ENCODE peak calls at places on chromosomes 3 and 15, in seven cellular contexts. One of them, this sample, is unnamed.

GRCh38 chr3:13021934-13022265 is 51.3 kb downstream of the IQSEC1 start:
- DNase-seq in GM10248: no peak
- DNase-seq in psoas muscle: no peak
- DNase-seq in cardiac fibroblast: peak; percentile 11
- DNase-seq in progenitor cell of endocrine pancreas: no peak
- DNase-seq in Calu3: no peak
- DNase-seq in A549: no peak
- DNase-seq in this sample: no peak

GRCh38 chr3:109081746-109082510 is 36.0 kb downstream of the MORC1 start:
- DNase-seq in GM10248: peak; percentile 49
- DNase-seq in Calu3: peak; percentile 75
- DNase-seq in cardiac fibroblast: peak; percentile 76
- DNase-seq in progenitor cell of endocrine pancreas: peak; percentile 9
- DNase-seq in psoas muscle: no peak
- DNase-seq in A549: peak; percentile 19
- DNase-seq in this sample: peak; percentile 29

GRCh38 chr15:76904461-76905012 is 603 bp downstream of the SCAPER start:
- DNase-seq in psoas muscle: peak; percentile 67
- DNase-seq in Calu3: peak; percentile 27
- DNase-seq in GM10248: peak; percentile 27
- DNase-seq in progenitor cell of endocrine pancreas: peak; percentile 13
- DNase-seq in A549: peak; percentile 46
- DNase-seq in cardiac fibroblast: peak; percentile 21
- DNase-seq in this sample: peak; percentile 18

GRCh38 chr3:72238341-72238740 is 453.4 kb upstream of the PROK2 start:
- DNase-seq in progenitor cell of endocrine pancreas: no peak
- DNase-seq in psoas muscle: no peak
- DNase-seq in cardiac fibroblast: no peak
- DNase-seq in Calu3: no peak
- DNase-seq in GM10248: no peak
- DNase-seq in A549: no peak
- DNase-seq in this sample: no peak

GRCh38 chr3:118900737-118901525 is 133.7 kb downstream of the IGSF11 start:
- DNase-seq in cardiac fibroblast: no peak
- DNase-seq in A549: no peak
- DNase-seq in progenitor cell of endocrine pancreas: no peak
- DNase-seq in psoas muscle: no peak
- DNase-seq in Calu3: no peak
- DNase-seq in GM10248: no peak
- DNase-seq in this sample: no peak

GRCh38 chr15:100663066-100663465 is 60.7 kb downstream of the ASB7 start:
- DNase-seq in GM10248: no peak
- DNase-seq in progenitor cell of endocrine pancreas: no peak
- DNase-seq in psoas muscle: no peak
- DNase-seq in Calu3: peak; percentile 40
- DNase-seq in A549: peak; percentile 87
- DNase-seq in cardiac fibroblast: no peak
- DNase-seq in this sample: peak; percentile 29

GRCh38 chr3:14767706-14768105 is 51.1 kb upstream of the FGD5 start:
- DNase-seq in GM10248: no peak
- DNase-seq in psoas muscle: no peak
- DNase-seq in Calu3: no peak
- DNase-seq in cardiac fibroblast: no peak
- DNase-seq in A549: no peak
- DNase-seq in progenitor cell of endocrine pancreas: no peak
- DNase-seq in this sample: no peak

GRCh38 chr3:195033531-195034091 is 237.3 kb downstream of the XXYLT1 start:
- DNase-seq in Calu3: peak; percentile 87
- DNase-seq in psoas muscle: no peak
- DNase-seq in A549: peak; percentile 16
- DNase-seq in GM10248: no peak
- DNase-seq in cardiac fibroblast: no peak
- DNase-seq in progenitor cell of endocrine pancreas: no peak
- DNase-seq in this sample: no peak

GRCh38 chr15:28881170-28881569 is 4.6 kb upstream of the APBA2 start:
- DNase-seq in progenitor cell of endocrine pancreas: no peak
- DNase-seq in GM10248: no peak
- DNase-seq in cardiac fibroblast: peak; percentile 29
- DNase-seq in Calu3: no peak
- DNase-seq in A549: no peak
- DNase-seq in psoas muscle: no peak
- DNase-seq in this sample: no peak
- TF ChIP-seq CTCF in progenitor cell of endocrine pancreas: no peak
- TF ChIP-seq CTCF in GM10248: no peak
- TF ChIP-seq CTCF in cardiac fibroblast: no peak
- TF ChIP-seq CTCF in Calu3: no peak
- TF ChIP-seq CTCF in A549: peak; percentile 7
- TF ChIP-seq CTCF in psoas muscle: no peak
- TF ChIP-seq CTCF in this sample: no peak

GRCh38 chr15:56739964-56740640 is 6.8 kb upstream of the ZNF280D start:
- DNase-seq in Calu3: no peak
- DNase-seq in cardiac fibroblast: peak; percentile 18
- DNase-seq in A549: no peak
- DNase-seq in GM10248: no peak
- DNase-seq in progenitor cell of endocrine pancreas: no peak
- DNase-seq in psoas muscle: no peak
- DNase-seq in this sample: peak; percentile 35
- TF ChIP-seq CTCF in Calu3: no peak
- TF ChIP-seq CTCF in cardiac fibroblast: peak; percentile 37
- TF ChIP-seq CTCF in A549: no peak
- TF ChIP-seq CTCF in GM10248: no peak
- TF ChIP-seq CTCF in progenitor cell of endocrine pancreas: no peak
- TF ChIP-seq CTCF in psoas muscle: no peak
- TF ChIP-seq CTCF in this sample: peak; percentile 65

GRCh38 chr3:184832044-184832443 is 20.1 kb downstream of the VPS8 start:
- DNase-seq in cardiac fibroblast: peak; percentile 8
- DNase-seq in progenitor cell of endocrine pancreas: no peak
- DNase-seq in A549: no peak
- DNase-seq in GM10248: no peak
- DNase-seq in psoas muscle: no peak
- DNase-seq in Calu3: no peak
- DNase-seq in this sample: no peak
- TF ChIP-seq CTCF in cardiac fibroblast: no peak
- TF ChIP-seq CTCF in progenitor cell of endocrine pancreas: no peak
- TF ChIP-seq CTCF in A549: no peak
- TF ChIP-seq CTCF in GM10248: no peak
- TF ChIP-seq CTCF in psoas muscle: no peak
- TF ChIP-seq CTCF in Calu3: no peak
- TF ChIP-seq CTCF in this sample: no peak

DNA sequence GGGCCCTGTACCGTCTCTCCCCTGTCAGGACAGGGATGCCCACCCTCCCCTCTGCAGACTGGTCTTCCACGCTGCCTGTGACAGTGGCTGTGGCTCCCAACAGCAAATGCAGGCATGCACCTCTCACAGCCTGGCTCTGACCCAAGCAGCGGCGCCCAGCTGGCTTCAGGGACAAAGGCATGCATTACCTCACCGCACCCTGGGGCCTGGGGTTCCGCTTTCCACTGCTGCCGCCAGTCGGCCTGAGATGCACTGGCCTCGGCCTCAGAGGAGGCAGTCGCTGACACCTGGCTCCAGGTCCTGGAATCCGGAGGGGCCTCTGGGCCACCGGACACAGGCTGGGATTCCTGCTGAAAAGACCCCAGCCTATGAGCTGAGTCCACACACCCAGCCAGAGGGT is 70.3 kb downstream of the SCN5A start:
- DNase-seq in A549: no peak
- DNase-seq in GM10248: no peak
- DNase-seq in progenitor cell of endocrine pancreas: peak; percentile 7
- DNase-seq in psoas muscle: peak; percentile 69
- DNase-seq in cardiac fibroblast: peak; percentile 21
- DNase-seq in Calu3: peak; percentile 30
- DNase-seq in this sample: no peak
- TF ChIP-seq CTCF in A549: no peak
- TF ChIP-seq CTCF in GM10248: no peak
- TF ChIP-seq CTCF in progenitor cell of endocrine pancreas: no peak
- TF ChIP-seq CTCF in psoas muscle: no peak
- TF ChIP-seq CTCF in cardiac fibroblast: peak; percentile 11
- TF ChIP-seq CTCF in Calu3: no peak
- TF ChIP-seq CTCF in this sample: no peak

DNA sequence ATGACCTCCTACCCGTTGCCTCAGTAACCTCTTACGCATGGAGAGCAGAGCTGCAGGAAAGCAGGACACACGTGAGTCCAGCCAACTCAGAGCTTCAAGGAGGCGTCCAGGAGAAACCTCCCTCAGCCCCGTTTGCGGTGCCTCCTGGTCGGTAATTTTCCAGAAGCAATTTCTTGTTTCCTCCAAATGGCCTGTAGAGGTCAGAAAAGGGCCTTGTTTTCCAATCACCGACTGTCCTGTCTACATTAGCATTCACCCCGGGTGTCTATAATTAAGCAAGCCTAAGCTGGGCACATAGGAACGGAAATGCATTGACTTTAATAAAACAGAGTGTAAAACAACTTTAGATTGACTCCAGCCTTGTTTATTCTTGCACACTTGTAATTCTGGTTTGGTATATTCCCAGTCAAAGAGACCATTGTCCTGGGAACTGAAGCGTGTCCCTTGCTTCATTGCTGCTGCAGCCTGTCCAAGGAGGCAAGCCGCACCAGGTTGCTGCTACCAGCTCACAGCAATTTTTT is 836.2 kb downstream of the AGBL1 start:
- DNase-seq in Calu3: peak; percentile 7
- DNase-seq in psoas muscle: no peak
- DNase-seq in A549: peak; percentile 47
- DNase-seq in GM10248: no peak
- DNase-seq in cardiac fibroblast: peak; percentile 70
- DNase-seq in progenitor cell of endocrine pancreas: no peak
- DNase-seq in this sample: peak; percentile 20
- TF ChIP-seq CTCF in Calu3: no peak
- TF ChIP-seq CTCF in psoas muscle: peak; percentile 48
- TF ChIP-seq CTCF in A549: peak; percentile 53
- TF ChIP-seq CTCF in GM10248: peak; percentile 14
- TF ChIP-seq CTCF in cardiac fibroblast: peak; percentile 54
- TF ChIP-seq CTCF in progenitor cell of endocrine pancreas: peak; percentile 71
- TF ChIP-seq CTCF in this sample: peak; percentile 36

GRCh38 chr3:125591116-125591755 is 4.1 kb downstream of the OSBPL11 start:
- DNase-seq in psoas muscle: no peak
- DNase-seq in progenitor cell of endocrine pancreas: no peak
- DNase-seq in GM10248: no peak
- DNase-seq in A549: no peak
- DNase-seq in Calu3: no peak
- DNase-seq in cardiac fibroblast: peak; percentile 43
- DNase-seq in this sample: no peak
- TF ChIP-seq CTCF in psoas muscle: no peak
- TF ChIP-seq CTCF in progenitor cell of endocrine pancreas: no peak
- TF ChIP-seq CTCF in GM10248: no peak
- TF ChIP-seq CTCF in A549: no peak
- TF ChIP-seq CTCF in Calu3: no peak
- TF ChIP-seq CTCF in cardiac fibroblast: no peak
- TF ChIP-seq CTCF in this sample: no peak

DNA sequence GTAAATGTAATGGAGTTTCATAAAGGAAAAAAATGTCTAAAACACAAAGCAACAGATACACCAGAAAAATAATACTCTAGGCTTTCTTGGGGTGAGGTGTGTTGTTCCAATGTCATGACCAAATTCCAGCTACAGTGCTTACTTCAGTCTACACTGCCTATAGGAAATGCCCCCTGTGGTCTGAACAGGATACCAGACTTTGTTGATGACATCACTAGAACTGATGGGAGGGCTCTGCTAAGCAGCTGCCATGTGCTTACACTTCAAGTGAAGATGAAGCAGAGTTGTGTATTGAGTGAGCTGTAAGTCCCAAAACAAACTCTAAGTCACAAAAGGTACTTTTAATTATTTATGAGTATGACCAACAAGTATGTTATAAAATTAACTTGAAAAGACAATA is 456.1 kb upstream of the IL12A start:
- DNase-seq in GM10248: no peak
- DNase-seq in A549: no peak
- DNase-seq in progenitor cell of endocrine pancreas: no peak
- DNase-seq in psoas muscle: no peak
- DNase-seq in cardiac fibroblast: peak; percentile 14
- DNase-seq in Calu3: no peak
- DNase-seq in this sample: no peak
- TF ChIP-seq CTCF in GM10248: no peak
- TF ChIP-seq CTCF in A549: no peak
- TF ChIP-seq CTCF in progenitor cell of endocrine pancreas: no peak
- TF ChIP-seq CTCF in psoas muscle: no peak
- TF ChIP-seq CTCF in cardiac fibroblast: no peak
- TF ChIP-seq CTCF in Calu3: no peak
- TF ChIP-seq CTCF in this sample: no peak